ENCODE peak calls at places on chromosome 21, in nine cellular contexts. L is colonic mucosa; V is H54; Y is AG10803; T is retina; P is CD4-positive, alpha-beta T cell; M is HS-5; J is right cardiac atrium; I is hepatocyte. Q is an unnamed sample.
A peak's percentile ranks its signal among the peaks of the same experiment; 100 is the strongest.

GRCh38 chr21:41839387-41840000 is 39.6 kb downstream of the PRDM15 start:
- DNase-seq in M (no peak), Y (no peak), V (no peak), P (no peak), J (no peak), T (no peak), I (no peak), L (no peak), Q (no peak)

GRCh38 chr21:44800103-44800502 is 1.5 kb downstream of the UBE2G2 start:
- DNase-seq in V (no peak), Y (peak; percentile 55), M (no peak), L (peak; percentile 63), I (peak; percentile 70), J (no peak), P (no peak), T (no peak), Q (no peak)

GRCh38 chr21:38524168-38525153 is 26.2 kb upstream of the ERG start:
- DNase-seq in T (no peak), P (no peak), J (no peak), M (no peak), I (no peak), V (no peak), L (no peak), Y (no peak), Q (no peak)

GRCh38 chr21:42061195-42061865 is 9.8 kb upstream of the UMODL1 start:
- DNase-seq in I (no peak), P (peak; percentile 20), V (no peak), M (no peak), T (no peak), J (peak; percentile 44), Y (no peak), L (peak; percentile 41), Q (no peak)

GRCh38 chr21:44084496-44085241 is 22.5 kb upstream of the PWP2 start:
- DNase-seq in Y (no peak), M (no peak), I (no peak), T (no peak), V (no peak), J (no peak), P (no peak), L (peak; percentile 15), Q (no peak)

GRCh38 chr21:46619846-46620245 is 15.0 kb upstream of the S100B start:
- DNase-seq in V (no peak), L (no peak), T (no peak), P (no peak), Y (peak; percentile 25), M (no peak), J (no peak), I (no peak), Q (no peak)

GRCh38 chr21:44846485-44847260 is 26.8 kb downstream of the PTTG1IP start:
- DNase-seq in M (no peak), I (peak; percentile 45), Y (peak; percentile 61), P (peak; percentile 36), L (peak; percentile 59), T (peak; percentile 55), V (no peak), J (peak; percentile 72), Q (peak; percentile 10)

GRCh38 chr21:34701726-34702125 is 32.9 kb downstream of the CLIC6 start:
- DNase-seq in I (no peak), T (no peak), L (no peak), Y (peak; percentile 31), V (no peak), J (no peak), M (no peak), P (no peak), Q (no peak)

GRCh38 chr21:43645987-43646386 is 13.3 kb downstream of the HSF2BP start:
- DNase-seq in I (no peak), T (no peak), Y (no peak), V (no peak), P (no peak), J (no peak), L (peak; percentile 26), M (no peak), Q (no peak)

GRCh38 chr21:46320331-46320801 is 3.3 kb downstream of the C21orf58 start:
- DNase-seq in P (no peak), T (no peak), J (no peak), M (no peak), I (no peak), Y (no peak), L (no peak), V (no peak), Q (no peak)

GRCh38 chr21:41851090-41851790 is 27.9 kb downstream of the PRDM15 start:
- DNase-seq in I (no peak), P (no peak), Y (no peak), T (no peak), L (no peak), M (no peak), V (no peak), J (peak; percentile 44), Q (no peak)

GRCh38 chr21:45088729-45089128 is 14.3 kb downstream of the ADARB1 start:
- DNase-seq in L (no peak), I (no peak), M (no peak), Y (no peak), P (no peak), V (no peak), J (no peak), T (no peak), Q (no peak)

GRCh38 chr21:26120833-26121232 is 49.7 kb downstream of the APP start:
- DNase-seq in M (no peak), V (no peak), T (no peak), I (no peak), P (no peak), L (no peak), J (no peak), Y (peak; percentile 58), Q (no peak)

GRCh38 chr21:32813265-32813903 is 41.8 kb upstream of the PAXBP1 start:
- DNase-seq in J (no peak), Y (no peak), L (no peak), T (peak; percentile 66), M (no peak), P (no peak), I (peak; percentile 48), V (no peak), Q (no peak)

GRCh38 chr21:15667824-15668223 is 62.0 kb upstream of the USP25 start:
- DNase-seq in Y (no peak), V (no peak), I (no peak), M (no peak), J (no peak), T (no peak), P (no peak), L (no peak), Q (no peak)

GRCh38 chr21:29193907-29194306 is 63.5 kb downstream of the MAP3K7CL start:
- DNase-seq in L (no peak), Y (no peak), P (no peak), V (no peak), I (no peak), J (no peak), T (no peak), M (no peak), Q (no peak)

GRCh38 chr21:29144736-29145353 is 14.4 kb downstream of the MAP3K7CL start:
- DNase-seq in J (no peak), T (no peak), L (no peak), I (no peak), P (no peak), V (no peak), Y (peak; percentile 42), M (no peak), Q (no peak)

Q was measured in epithelial cell of proximal tubule.